ENCODE peak calls at places on chromosomes 7 and 10, in five cellular contexts. S is Right ventricle myocardium inferior; Y is lung; A is activated CD8-positive, alpha-beta memory T cell treated with anti-CD3 and anti-CD28 coated beads for 4 hours; I is AG08396. E is an unnamed sample.

GRCh38 chr10:88008866-88009470 is 145.5 kb downstream of the PTEN start:
- DNase-seq in S (no peak), Y (no peak), A (no peak), I (peak), E (no peak)

GRCh38 chr7:84746347-84746746 is 440.5 kb downstream of the SEMA3D start:
- DNase-seq in S (no peak), Y (no peak), A (no peak), I (peak), E (no peak)

GRCh38 chr7:95684037-95684436 is 87.7 kb upstream of the PDK4 start:
- DNase-seq in S (no peak), Y (no peak), A (no peak), I (peak), E (no peak)

GRCh38 chr7:138465046-138465445 is 5.0 kb downstream of the TRIM24 start:
- DNase-seq in S (no peak), Y (no peak), A (no peak), I (no peak), E (no peak)

GRCh38 chr7:130273863-130274262 is 7.2 kb downstream of the CPA2 start:
- DNase-seq in S (no peak), Y (no peak), A (no peak), I (peak), E (no peak)

GRCh38 chr7:129855935-129856717 is 96.6 kb downstream of the UBE2H start:
- DNase-seq in S (no peak), Y (no peak), A (no peak), I (no peak), E (no peak)

GRCh38 chr7:98949336-98950044 is 71.2 kb downstream of the TRRAP start:
- DNase-seq in S (no peak), Y (no peak), A (no peak), I (no peak), E (peak)

GRCh38 chr7:114957434-114957833 is 35.5 kb downstream of the MDFIC start:
- DNase-seq in S (no peak), Y (no peak), A (no peak), I (no peak), E (no peak)

GRCh38 chr10:787933-788651 is 98.6 kb upstream of the DIP2C start:
- DNase-seq in S (peak), Y (peak), A (no peak), I (peak), E (no peak)

GRCh38 chr10:114430688-114431413 is 26.5 kb upstream of the AFAP1L2 start:
- DNase-seq in S (no peak), Y (no peak), A (no peak), I (no peak), E (no peak)

GRCh38 chr10:53315709-53316108 is 543.1 kb upstream of the MBL2 start:
- DNase-seq in S (no peak), Y (no peak), A (no peak), I (no peak), E (no peak)

GRCh38 chr7:132604090-132604489 is 27.8 kb upstream of the PLXNA4 start:
- DNase-seq in S (no peak), Y (no peak), A (no peak), I (no peak), E (no peak)

GRCh38 chr7:47233996-47234395 is 347.9 kb downstream of the TNS3 start:
- DNase-seq in S (no peak), Y (no peak), A (no peak), I (no peak), E (no peak)

GRCh38 chr7:143505845-143506244 is 28.2 kb downstream of the TAS2R41 start:
- DNase-seq in S (no peak), Y (no peak), A (no peak), I (no peak), E (no peak)

GRCh38 chr7:22647451-22648257 is 79.3 kb upstream of the IL6 start:
- DNase-seq in S (no peak), Y (no peak), A (no peak), I (peak), E (no peak)

GRCh38 chr10:75967491-75967890 is 536.1 kb downstream of the LRMDA start:
- DNase-seq in S (no peak), Y (no peak), A (no peak), I (no peak), E (no peak)

GRCh38 chr10:88065384-88066049 is 202.1 kb downstream of the PTEN start:
- DNase-seq in S (no peak), Y (no peak), A (no peak), I (no peak), E (no peak)

GRCh38 chr10:96765406-96766240 is 45.3 kb upstream of the PIK3AP1 start:
- DNase-seq in S (peak), Y (peak), A (peak), I (peak), E (peak)

GRCh38 chr7:102860351-102860811 is 52.4 kb upstream of the LRRC17 start:
- DNase-seq in S (no peak), Y (no peak), A (no peak), I (peak), E (no peak)

GRCh38 chr10:5666324-5667220 is at the start of gene ASB13:
- DNase-seq in S (peak), Y (peak), A (no peak), I (peak), E (peak)

E was measured in left ventricle myocardium superior.